ENCODE peak calls at places on chromosomes 2 and 18, in six cellular contexts. B is HL-60; M is ovary; O is sigmoid colon; Z is activated naive CD8-positive, alpha-beta T cell treated with anti-CD3 and anti-CD28 coated beads, Interleukin-2, amount 50 U/mL, for 24 hours; J is fibroblast of lung. U is an unnamed sample.

GRCh38 chr2:180240774-180241173 is 233.7 kb upstream of the CWC22 start:
- DNase-seq in B (no peak), M (no peak), O (no peak), Z (no peak), J (peak; percentile 41), U (no peak)

GRCh38 chr2:98524168-98524567 is 79.5 kb downstream of the INPP4A start:
- DNase-seq in B (no peak), M (no peak), O (no peak), Z (no peak), J (no peak), U (no peak)

GRCh38 chr2:69890881-69891280 is 2.9 kb upstream of the SNRNP27 start:
- DNase-seq in B (no peak), M (no peak), O (no peak), Z (no peak), J (no peak), U (no peak)

GRCh38 chr2:226882606-226883005 is 46.8 kb downstream of the RHBDD1 start:
- DNase-seq in B (no peak), M (no peak), O (no peak), Z (no peak), J (no peak), U (no peak)

GRCh38 chr2:40348038-40348437 is 103.9 kb downstream of the SLC8A1 start:
- DNase-seq in B (no peak), M (no peak), O (no peak), Z (no peak), J (no peak), U (no peak)

GRCh38 chr2:28664120-28664842 is 87.3 kb upstream of the PPP1CB start:
- DNase-seq in B (no peak), M (peak; percentile 70), O (peak; percentile 89), Z (no peak), J (peak; percentile 63), U (peak; percentile 79)

GRCh38 chr2:226551522-226552250 is 247.9 kb downstream of the IRS1 start:
- DNase-seq in B (no peak), M (no peak), O (no peak), Z (no peak), J (no peak), U (peak; percentile 45)

GRCh38 chr18:2826581-2826980 is 20.2 kb upstream of the EMILIN2 start:
- DNase-seq in B (no peak), M (peak; percentile 26), O (peak; percentile 69), Z (no peak), J (peak; percentile 53), U (peak; percentile 50)

GRCh38 chr18:74598350-74599001 is 806 bp downstream of the ZNF407 start:
- DNase-seq in B (peak; percentile 59), M (peak; percentile 28), O (peak; percentile 80), Z (peak; percentile 78), J (peak; percentile 52), U (peak; percentile 66)

GRCh38 chr18:48721308-48721707 is 182.5 kb downstream of the CTIF start:
- DNase-seq in B (no peak), M (no peak), O (no peak), Z (no peak), J (no peak), U (no peak)

GRCh38 chr2:236981710-236982485 is 103.8 kb upstream of the COPS8 start:
- DNase-seq in B (no peak), M (no peak), O (no peak), Z (no peak), J (no peak), U (no peak)

GRCh38 chr2:30897539-30897938 is 90.3 kb upstream of the CAPN13 start:
- DNase-seq in B (no peak), M (no peak), O (no peak), Z (no peak), J (no peak), U (peak; percentile 17)

GRCh38 chr2:3532941-3533340 is 13.6 kb upstream of the ADI1 start:
- DNase-seq in B (no peak), M (no peak), O (peak; percentile 83), Z (no peak), J (no peak), U (no peak)

GRCh38 chr18:41700435-41700834 is 254.6 kb upstream of the PIK3C3 start:
- DNase-seq in B (no peak), M (no peak), O (no peak), Z (no peak), J (no peak), U (no peak)

U was measured in ELF-1.